ENCODE peak calls at places on chromosomes 5 and 9, in six cellular contexts. J, Y, Z, D, F and U are unnamed samples.

GRCh38 chr5:180522350-180522749 is 28.2 kb downstream of the CNOT6 start:
- DNase-seq in J (no peak), Y (no peak), Z (peak; percentile 23), D (no peak), F (no peak), U (no peak)

GRCh38 chr5:50744761-50745160 is 78.3 kb downstream of the PARP8 start:
- DNase-seq in J (peak; percentile 88), Y (peak; percentile 60), Z (peak; percentile 46), D (no peak), F (peak; percentile 59), U (peak; percentile 4)

GRCh38 chr9:127574089-127574921 is 37.8 kb upstream of the STXBP1 start:
- DNase-seq in J (peak; percentile 88), Y (peak; percentile 51), Z (peak; percentile 82), D (peak; percentile 98), F (no peak), U (peak; percentile 90)

GRCh38 chr9:89928521-89929275 is 323.9 kb downstream of the GADD45G start:
- DNase-seq in J (no peak), Y (no peak), Z (no peak), D (no peak), F (no peak), U (no peak)

GRCh38 chr9:133396952-133397351 is 20.8 kb downstream of the STKLD1 start:
- DNase-seq in J (no peak), Y (peak; percentile 28), Z (peak; percentile 48), D (no peak), F (peak; percentile 6), U (peak; percentile 25)

GRCh38 chr9:73565026-73565425 is 413.4 kb downstream of the ANXA1 start:
- DNase-seq in J (no peak), Y (no peak), Z (peak; percentile 6), D (no peak), F (no peak), U (no peak)

GRCh38 chr5:107553063-107553676 is 117.6 kb downstream of the EFNA5 start:
- DNase-seq in J (peak; percentile 59), Y (peak; percentile 57), Z (peak; percentile 52), D (no peak), F (no peak), U (peak; percentile 27)

GRCh38 chr9:84382728-84383127 is 42.2 kb upstream of the SLC28A3 start:
- DNase-seq in J (no peak), Y (no peak), Z (no peak), D (no peak), F (no peak), U (no peak)

GRCh38 chr9:123643518-123643917 is 286.4 kb downstream of the DENND1A start:
- DNase-seq in J (peak; percentile 60), Y (no peak), Z (no peak), D (no peak), F (no peak), U (peak; percentile 75)

GRCh38 chr5:149904293-149904886 is 40.2 kb downstream of the PDE6A start:
- DNase-seq in J (no peak), Y (peak; percentile 13), Z (no peak), D (no peak), F (peak; percentile 30), U (no peak)

GRCh38 chr9:129365196-129365595 is 187.1 kb upstream of the IER5L start:
- DNase-seq in J (peak; percentile 71), Y (no peak), Z (peak; percentile 60), D (no peak), F (no peak), U (peak; percentile 22)

GRCh38 chr9:13109781-13110180 is 169.7 kb downstream of the MPDZ start:
- DNase-seq in J (no peak), Y (no peak), Z (no peak), D (no peak), F (no peak), U (peak; percentile 92)

GRCh38 chr9:98450486-98450885 is 195.0 kb upstream of the TBC1D2 start:
- DNase-seq in J (peak; percentile 82), Y (peak; percentile 84), Z (peak; percentile 92), D (no peak), F (peak; percentile 36), U (peak; percentile 28)

GRCh38 chr9:109331353-109331752 is 10.5 kb upstream of the EPB41L4B start:
- DNase-seq in J (peak; percentile 41), Y (peak; percentile 38), Z (peak; percentile 53), D (no peak), F (no peak), U (peak; percentile 92)

GRCh38 chr9:137083418-137084004 is 3.3 kb upstream of the MAN1B1 start:
- DNase-seq in J (peak; percentile 100), Y (peak; percentile 97), Z (peak; percentile 98), D (no peak), F (peak; percentile 98), U (peak; percentile 99)

GRCh38 chr5:69331528-69332445 is 814 bp downstream of the CCDC125 start:
- DNase-seq in J (peak; percentile 50), Y (no peak), Z (peak; percentile 18), D (no peak), F (no peak), U (peak; percentile 15)

GRCh38 chr9:89883401-89884341 is 278.9 kb downstream of the GADD45G start:
- DNase-seq in J (no peak), Y (no peak), Z (no peak), D (no peak), F (no peak), U (no peak)

GRCh38 chr5:21219255-21219654 is 1231.3 kb upstream of the CDH18 start:
- DNase-seq in J (no peak), Y (no peak), Z (no peak), D (no peak), F (peak; percentile 60), U (peak; percentile 78)

GRCh38 chr5:160197341-160198147 is 31.8 kb upstream of the FABP6 start:
- DNase-seq in J (no peak), Y (peak; percentile 38), Z (no peak), D (no peak), F (no peak), U (no peak)

GRCh38 chr9:123335227-123335985 is 20.6 kb upstream of the CRB2 start:
- DNase-seq in J (peak; percentile 76), Y (peak; percentile 47), Z (peak; percentile 93), D (no peak), F (no peak), U (peak; percentile 57)

GRCh38 chr5:150278916-150279315 is 10.7 kb downstream of the CAMK2A start:
- DNase-seq in J (peak; percentile 59), Y (peak; percentile 82), Z (peak; percentile 94), D (no peak), F (peak; percentile 83), U (peak; percentile 65)

GRCh38 chr5:88743231-88743879 is 139.6 kb downstream of the MEF2C start:
- DNase-seq in J (peak; percentile 16), Y (peak; percentile 38), Z (peak; percentile 20), D (no peak), F (peak; percentile 51), U (no peak)

GRCh38 chr9:16090907-16091629 is 538.2 kb downstream of the CCDC171 start:
- DNase-seq in J (peak; percentile 10), Y (peak; percentile 72), Z (peak; percentile 38), D (no peak), F (no peak), U (no peak)

GRCh38 chr5:41686767-41687166 is 176.4 kb upstream of the PLCXD3 start:
- DNase-seq in J (no peak), Y (no peak), Z (no peak), D (no peak), F (no peak), U (no peak)